ENCODE peak calls at places on chromosomes 11 and 22, in ten cellular contexts. One of them, this sample, is unnamed.
A peak's percentile ranks its signal among the peaks of the same experiment; 100 is the strongest.

GRCh38 chr11:68959465-68960298 is 21.1 kb downstream of the MRGPRD start:
- DNase-seq in Karpas-422: no peak
- DNase-seq in cerebellum: peak; percentile 88
- DNase-seq in LoVo: no peak
- DNase-seq in activated naive CD4-positive, alpha-beta T cell: no peak
- DNase-seq in epithelial cell of proximal tubule: no peak
- DNase-seq in IMR-90: no peak
- DNase-seq in amniotic epithelial cell: no peak
- DNase-seq in activated T-cell treated with anti-CD3 and anti-CD28 coated beads for 1 hour: no peak
- DNase-seq in SIG-M5: no peak
- DNase-seq in this sample: no peak

GRCh38 chr22:45648320-45649070 is 23.1 kb upstream of the ATXN10 start:
- DNase-seq in epithelial cell of proximal tubule: no peak
- DNase-seq in amniotic epithelial cell: no peak
- DNase-seq in activated naive CD4-positive, alpha-beta T cell: no peak
- DNase-seq in IMR-90: no peak
- DNase-seq in cerebellum: no peak
- DNase-seq in Karpas-422: no peak
- DNase-seq in LoVo: no peak
- DNase-seq in activated T-cell treated with anti-CD3 and anti-CD28 coated beads for 1 hour: no peak
- DNase-seq in SIG-M5: no peak
- DNase-seq in this sample: no peak

GRCh38 chr11:83044958-83045712 is 26.6 kb downstream of the RAB30 start:
- DNase-seq in SIG-M5: no peak
- DNase-seq in amniotic epithelial cell: peak; percentile 84
- DNase-seq in cerebellum: no peak
- DNase-seq in Karpas-422: peak; percentile 69
- DNase-seq in IMR-90: peak; percentile 92
- DNase-seq in activated naive CD4-positive, alpha-beta T cell: no peak
- DNase-seq in activated T-cell treated with anti-CD3 and anti-CD28 coated beads for 1 hour: no peak
- DNase-seq in LoVo: peak; percentile 64
- DNase-seq in epithelial cell of proximal tubule: no peak
- DNase-seq in this sample: no peak

GRCh38 chr11:69934861-69935494 is 115.8 kb upstream of the FGF3 start:
- DNase-seq in SIG-M5: no peak
- DNase-seq in cerebellum: no peak
- DNase-seq in activated naive CD4-positive, alpha-beta T cell: no peak
- DNase-seq in Karpas-422: no peak
- DNase-seq in activated T-cell treated with anti-CD3 and anti-CD28 coated beads for 1 hour: no peak
- DNase-seq in epithelial cell of proximal tubule: no peak
- DNase-seq in LoVo: peak; percentile 74
- DNase-seq in IMR-90: peak; percentile 27
- DNase-seq in amniotic epithelial cell: no peak
- DNase-seq in this sample: no peak

GRCh38 chr11:75196426-75196825 is 44.1 kb upstream of the TPBGL start:
- DNase-seq in IMR-90: no peak
- DNase-seq in LoVo: no peak
- DNase-seq in SIG-M5: no peak
- DNase-seq in cerebellum: no peak
- DNase-seq in Karpas-422: no peak
- DNase-seq in amniotic epithelial cell: peak; percentile 3
- DNase-seq in activated naive CD4-positive, alpha-beta T cell: no peak
- DNase-seq in epithelial cell of proximal tubule: no peak
- DNase-seq in activated T-cell treated with anti-CD3 and anti-CD28 coated beads for 1 hour: no peak
- DNase-seq in this sample: no peak

GRCh38 chr11:67117667-67118058 is 1.4 kb upstream of the KDM2A start:
- DNase-seq in LoVo: no peak
- DNase-seq in SIG-M5: no peak
- DNase-seq in IMR-90: no peak
- DNase-seq in activated naive CD4-positive, alpha-beta T cell: peak; percentile 37
- DNase-seq in amniotic epithelial cell: peak; percentile 41
- DNase-seq in activated T-cell treated with anti-CD3 and anti-CD28 coated beads for 1 hour: peak; percentile 19
- DNase-seq in epithelial cell of proximal tubule: no peak
- DNase-seq in Karpas-422: no peak
- DNase-seq in cerebellum: peak; percentile 44
- DNase-seq in this sample: no peak

GRCh38 chr22:20530368-20531153 is 23.2 kb downstream of the MED15 start:
- DNase-seq in amniotic epithelial cell: peak; percentile 79
- DNase-seq in IMR-90: peak; percentile 83
- DNase-seq in SIG-M5: no peak
- DNase-seq in activated naive CD4-positive, alpha-beta T cell: no peak
- DNase-seq in activated T-cell treated with anti-CD3 and anti-CD28 coated beads for 1 hour: no peak
- DNase-seq in epithelial cell of proximal tubule: no peak
- DNase-seq in cerebellum: no peak
- DNase-seq in LoVo: peak; percentile 49
- DNase-seq in Karpas-422: no peak
- DNase-seq in this sample: no peak

GRCh38 chr22:46737105-46737975 is 712 bp downstream of the CERK start:
- DNase-seq in epithelial cell of proximal tubule: no peak
- DNase-seq in activated naive CD4-positive, alpha-beta T cell: peak; percentile 22
- DNase-seq in LoVo: no peak
- DNase-seq in SIG-M5: peak; percentile 13
- DNase-seq in activated T-cell treated with anti-CD3 and anti-CD28 coated beads for 1 hour: peak; percentile 17
- DNase-seq in cerebellum: peak; percentile 36
- DNase-seq in amniotic epithelial cell: peak; percentile 23
- DNase-seq in Karpas-422: peak; percentile 89
- DNase-seq in IMR-90: peak; percentile 34
- DNase-seq in this sample: peak; percentile 60

GRCh38 chr22:46001426-46002106 is 24.6 kb upstream of the WNT7B start:
- DNase-seq in SIG-M5: no peak
- DNase-seq in Karpas-422: no peak
- DNase-seq in epithelial cell of proximal tubule: no peak
- DNase-seq in amniotic epithelial cell: no peak
- DNase-seq in LoVo: no peak
- DNase-seq in IMR-90: no peak
- DNase-seq in activated T-cell treated with anti-CD3 and anti-CD28 coated beads for 1 hour: no peak
- DNase-seq in activated naive CD4-positive, alpha-beta T cell: no peak
- DNase-seq in cerebellum: peak; percentile 27
- DNase-seq in this sample: no peak

GRCh38 chr11:12377824-12378593 is 638 bp downstream of the PARVA start:
- DNase-seq in cerebellum: peak; percentile 54
- DNase-seq in SIG-M5: no peak
- DNase-seq in amniotic epithelial cell: peak; percentile 77
- DNase-seq in epithelial cell of proximal tubule: peak; percentile 25
- DNase-seq in Karpas-422: no peak
- DNase-seq in activated naive CD4-positive, alpha-beta T cell: no peak
- DNase-seq in LoVo: peak; percentile 86
- DNase-seq in IMR-90: peak; percentile 71
- DNase-seq in activated T-cell treated with anti-CD3 and anti-CD28 coated beads for 1 hour: no peak
- DNase-seq in this sample: no peak

GRCh38 chr11:35794850-35795249 is 132.3 kb downstream of the TRIM44 start:
- DNase-seq in cerebellum: no peak
- DNase-seq in activated naive CD4-positive, alpha-beta T cell: no peak
- DNase-seq in epithelial cell of proximal tubule: no peak
- DNase-seq in SIG-M5: no peak
- DNase-seq in Karpas-422: no peak
- DNase-seq in LoVo: no peak
- DNase-seq in activated T-cell treated with anti-CD3 and anti-CD28 coated beads for 1 hour: no peak
- DNase-seq in IMR-90: peak; percentile 88
- DNase-seq in amniotic epithelial cell: peak; percentile 50
- DNase-seq in this sample: no peak

GRCh38 chr11:113316251-113316650 is 1.9 kb downstream of the TTC12 start:
- DNase-seq in LoVo: no peak
- DNase-seq in activated naive CD4-positive, alpha-beta T cell: no peak
- DNase-seq in epithelial cell of proximal tubule: no peak
- DNase-seq in activated T-cell treated with anti-CD3 and anti-CD28 coated beads for 1 hour: no peak
- DNase-seq in Karpas-422: no peak
- DNase-seq in cerebellum: no peak
- DNase-seq in amniotic epithelial cell: no peak
- DNase-seq in SIG-M5: no peak
- DNase-seq in IMR-90: no peak
- DNase-seq in this sample: no peak

GRCh38 chr11:121463689-121464335 is 11.0 kb upstream of the SORL1-AS1 start:
- DNase-seq in Karpas-422: no peak
- DNase-seq in SIG-M5: no peak
- DNase-seq in activated naive CD4-positive, alpha-beta T cell: no peak
- DNase-seq in LoVo: no peak
- DNase-seq in cerebellum: no peak
- DNase-seq in IMR-90: no peak
- DNase-seq in amniotic epithelial cell: no peak
- DNase-seq in epithelial cell of proximal tubule: no peak
- DNase-seq in activated T-cell treated with anti-CD3 and anti-CD28 coated beads for 1 hour: no peak
- DNase-seq in this sample: no peak

GRCh38 chr11:66293352-66293751 is 1.7 kb downstream of the TMEM151A start:
- DNase-seq in LoVo: no peak
- DNase-seq in activated naive CD4-positive, alpha-beta T cell: no peak
- DNase-seq in epithelial cell of proximal tubule: no peak
- DNase-seq in amniotic epithelial cell: no peak
- DNase-seq in activated T-cell treated with anti-CD3 and anti-CD28 coated beads for 1 hour: no peak
- DNase-seq in IMR-90: no peak
- DNase-seq in SIG-M5: no peak
- DNase-seq in Karpas-422: no peak
- DNase-seq in cerebellum: no peak
- DNase-seq in this sample: no peak

GRCh38 chr11:126821832-126822231 is 178.7 kb downstream of the KIRREL3 start:
- DNase-seq in Karpas-422: no peak
- DNase-seq in LoVo: no peak
- DNase-seq in amniotic epithelial cell: no peak
- DNase-seq in IMR-90: no peak
- DNase-seq in SIG-M5: no peak
- DNase-seq in cerebellum: no peak
- DNase-seq in activated naive CD4-positive, alpha-beta T cell: no peak
- DNase-seq in epithelial cell of proximal tubule: peak; percentile 67
- DNase-seq in activated T-cell treated with anti-CD3 and anti-CD28 coated beads for 1 hour: no peak
- DNase-seq in this sample: no peak

GRCh38 chr11:104094576-104094975 is 58.1 kb downstream of the DDI1 start:
- DNase-seq in SIG-M5: no peak
- DNase-seq in IMR-90: peak; percentile 66
- DNase-seq in cerebellum: no peak
- DNase-seq in LoVo: no peak
- DNase-seq in activated T-cell treated with anti-CD3 and anti-CD28 coated beads for 1 hour: no peak
- DNase-seq in epithelial cell of proximal tubule: no peak
- DNase-seq in Karpas-422: peak; percentile 72
- DNase-seq in amniotic epithelial cell: peak; percentile 78
- DNase-seq in activated naive CD4-positive, alpha-beta T cell: no peak
- DNase-seq in this sample: no peak

GRCh38 chr11:44727114-44727372 is 281 bp downstream of the TSPAN18 start:
- DNase-seq in LoVo: no peak
- DNase-seq in epithelial cell of proximal tubule: no peak
- DNase-seq in activated naive CD4-positive, alpha-beta T cell: no peak
- DNase-seq in Karpas-422: no peak
- DNase-seq in IMR-90: no peak
- DNase-seq in amniotic epithelial cell: no peak
- DNase-seq in SIG-M5: no peak
- DNase-seq in activated T-cell treated with anti-CD3 and anti-CD28 coated beads for 1 hour: no peak
- DNase-seq in cerebellum: no peak
- DNase-seq in this sample: no peak